ENCODE peak calls at places on chromosomes 6 and 20, in five cellular contexts. P, Z, B, S and W are unnamed samples.

GRCh38 chr6:81204741-81205140 is 547.7 kb downstream of the TENT5A start:
- DNase-seq in Z (peak), P (no peak), B (peak), S (no peak), W (no peak)

GRCh38 chr6:135905604-135906300 is 54.3 kb downstream of the PDE7B start:
- DNase-seq in P (no peak), B (no peak), Z (no peak), S (no peak), W (no peak)

GRCh38 chr6:72968704-72969103 is 256.6 kb downstream of the KHDC1L start:
- DNase-seq in P (no peak), S (no peak), Z (no peak), B (peak), W (no peak)

GRCh38 chr6:145815351-145815772 is 767 bp upstream of the FBXO30 start:
- DNase-seq in P (no peak), Z (peak), B (no peak), S (no peak), W (no peak)

GRCh38 chr6:146358341-146359046 is 185.1 kb upstream of the RAB32 start:
- DNase-seq in B (peak), Z (peak), P (no peak), S (no peak), W (no peak)

GRCh38 chr6:165774903-165775608 is 112.0 kb upstream of the PDE10A start:
- DNase-seq in S (no peak), B (no peak), Z (no peak), P (no peak), W (no peak)

GRCh38 chr6:31083742-31084354 is 28.5 kb downstream of the C6orf15 start:
- DNase-seq in Z (peak), P (no peak), S (peak), B (peak), W (peak)

GRCh38 chr20:45500022-45500421 is 15.4 kb downstream of the SPINT3 start:
- DNase-seq in B (no peak), S (no peak), Z (no peak), P (no peak), W (no peak)

GRCh38 chr6:147322299-147323162 is 118.3 kb downstream of the STXBP5 start:
- DNase-seq in P (no peak), S (no peak), B (peak), Z (no peak), W (no peak)

GRCh38 chr6:54493138-54493537 is 184.9 kb downstream of the TINAG start:
- DNase-seq in S (no peak), P (no peak), B (peak), Z (peak), W (no peak)

GRCh38 chr6:6699741-6700367 is 111.3 kb downstream of the LY86 start:
- DNase-seq in B (peak), P (no peak), S (peak), Z (peak), W (no peak)

GRCh38 chr20:1324598-1325172 is 4.3 kb downstream of the SDCBP2 start:
- DNase-seq in P (no peak), Z (peak), S (no peak), B (peak), W (peak)

GRCh38 chr20:53946106-53946505 is 124.3 kb downstream of the BCAS1 start:
- DNase-seq in P (no peak), S (no peak), Z (no peak), B (no peak), W (no peak)

GRCh38 chr6:75234126-75234865 is 9.3 kb downstream of the COX7A2 start:
- DNase-seq in Z (no peak), B (no peak), P (no peak), S (no peak), W (no peak)

GRCh38 chr20:24211972-24212371 is 223.4 kb upstream of the GGTLC1 start:
- DNase-seq in S (no peak), Z (no peak), P (no peak), B (no peak), W (no peak)

GRCh38 chr20:54212226-54212625 is 4.3 kb downstream of the PFDN4 start:
- DNase-seq in Z (peak), P (no peak), B (peak), S (no peak), W (no peak)

GRCh38 chr6:28105286-28105685 is 19.1 kb upstream of the ZSCAN16 start:
- DNase-seq in Z (peak), S (no peak), B (peak), P (no peak), W (no peak)

GRCh38 chr6:134932121-134932520 is 17.8 kb downstream of the ALDH8A1 start:
- DNase-seq in S (no peak), P (no peak), B (no peak), Z (no peak), W (no peak)

GRCh38 chr6:32666420-32667300 is at the start of gene HLA-DQB1:
- DNase-seq in S (no peak), P (no peak), B (no peak), Z (peak), W (peak)

GRCh38 chr20:4898282-4898681 is 103.0 kb downstream of the SLC23A2 start:
- DNase-seq in Z (peak), B (peak), S (peak), P (no peak), W (no peak)

GRCh38 chr6:117919775-117920492 is 12.9 kb downstream of the SLC35F1 start:
- DNase-seq in P (no peak), B (no peak), Z (peak), S (peak), W (no peak)

GRCh38 chr6:18504232-18504596 is 117.1 kb downstream of the RNF144B start:
- DNase-seq in S (no peak), Z (no peak), B (no peak), P (no peak), W (no peak)

GRCh38 chr6:111011360-111012142 is 29.7 kb downstream of the RPF2 start:
- DNase-seq in B (peak), Z (peak), P (no peak), S (no peak), W (no peak)

GRCh38 chr20:39333211-39333610 is 371.1 kb downstream of the DHX35 start:
- DNase-seq in S (no peak), B (no peak), Z (no peak), P (no peak), W (no peak)

GRCh38 chr6:11295969-11296368 is 63.5 kb upstream of the NEDD9 start:
- DNase-seq in S (no peak), B (no peak), P (no peak), Z (no peak), W (no peak)

GRCh38 chr20:7520361-7520760 is 419.9 kb downstream of the HAO1 start:
- DNase-seq in Z (no peak), P (no peak), S (no peak), B (peak), W (no peak)

GRCh38 chr20:59565768-59566461 is 38.4 kb upstream of the PHACTR3 start:
- DNase-seq in S (no peak), Z (peak), P (no peak), B (no peak), W (no peak)

GRCh38 chr20:36676701-36677421 is 30.9 kb upstream of the SLA2 start:
- DNase-seq in B (no peak), Z (no peak), P (no peak), S (no peak), W (no peak)

GRCh38 chr6:41732601-41733348 is 2.6 kb downstream of the TFEB start:
- DNase-seq in S (peak), Z (no peak), P (peak), B (no peak), W (peak)

GRCh38 chr20:23482138-23482537 is 8.8 kb upstream of the CST8 start:
- DNase-seq in P (no peak), B (no peak), Z (no peak), S (no peak), W (no peak)

GRCh38 chr20:44384423-44385027 is 29.0 kb downstream of the HNF4A start:
- DNase-seq in S (peak), Z (peak), P (peak), B (peak), W (peak)

GRCh38 chr6:45587229-45588060 is 209.7 kb upstream of the SUPT3H start:
- DNase-seq in P (no peak), B (no peak), Z (no peak), S (no peak), W (no peak)

GRCh38 chr6:149046822-149047246 is 270.7 kb upstream of the TAB2 start:
- DNase-seq in S (no peak), P (no peak), Z (no peak), B (peak), W (no peak)